ENCODE peak calls at places on chromosomes 3 and 15, in six cellular contexts. K is kidney epithelial cell; Y is substantia nigra; B is stimulated activated naive CD8-positive, alpha-beta T cell treated with anti-CD3 and anti-CD28 coated beads, Interleukin-15, Interleukin-2, amounts not matched to agents 100 U/mL and 50 U/mL, for 24 hours; W is neural crest cell; A is AG08396. Q is an unnamed sample.

GRCh38 chr3:44954962-44955361 is 21.0 kb downstream of the ZDHHC3 start:
- DNase-seq in K (no peak), Y (no peak), B (no peak), W (no peak), A (peak; percentile 30), Q (no peak)

GRCh38 chr3:182913889-182914288 is 66.4 kb downstream of the DCUN1D1 start:
- DNase-seq in K (no peak), Y (no peak), B (no peak), W (no peak), A (no peak), Q (no peak)

GRCh38 chr3:151357461-151357850 is 27.1 kb downstream of the P2RY12 start:
- DNase-seq in K (no peak), Y (no peak), B (no peak), W (no peak), A (no peak), Q (no peak)

GRCh38 chr3:50341537-50341936 is 901 bp upstream of the RASSF1 start:
- DNase-seq in K (no peak), Y (no peak), B (no peak), W (no peak), A (no peak), Q (peak; percentile 31)

GRCh38 chr3:4493931-4494806 is 1.0 kb downstream of the ITPR1 start:
- DNase-seq in K (no peak), Y (no peak), B (peak; percentile 48), W (peak; percentile 16), A (peak; percentile 31), Q (peak; percentile 36)

GRCh38 chr3:142897807-142898206 is 8.9 kb upstream of the PCOLCE2 start:
- DNase-seq in K (no peak), Y (no peak), B (no peak), W (no peak), A (no peak), Q (no peak)

GRCh38 chr15:49380912-49381311 is 42.1 kb upstream of the FGF7 start:
- DNase-seq in K (no peak), Y (no peak), B (no peak), W (no peak), A (no peak), Q (no peak)

GRCh38 chr3:50405249-50405648 is 45.9 kb upstream of the TMEM115 start:
- DNase-seq in K (no peak), Y (no peak), B (peak; percentile 40), W (peak; percentile 49), A (no peak), Q (peak; percentile 46)

GRCh38 chr3:38346584-38347410 is at the start of gene XYLB:
- DNase-seq in K (no peak), Y (no peak), B (peak; percentile 87), W (peak; percentile 78), A (peak; percentile 95), Q (peak; percentile 84)

GRCh38 chr15:88804257-88804656 is 1.0 kb downstream of the ACAN start:
- DNase-seq in K (no peak), Y (no peak), B (no peak), W (no peak), A (no peak), Q (no peak)

GRCh38 chr3:42486814-42487569 is 15.5 kb upstream of the VIPR1 start:
- DNase-seq in K (no peak), Y (no peak), B (no peak), W (no peak), A (peak; percentile 1), Q (no peak)

GRCh38 chr3:18426597-18426996 is 1.5 kb upstream of the SATB1 start:
- DNase-seq in K (no peak), Y (no peak), B (no peak), W (no peak), A (no peak), Q (no peak)

GRCh38 chr3:73624363-73625123 is at the start of gene PDZRN3:
- DNase-seq in K (no peak), Y (no peak), B (no peak), W (peak; percentile 57), A (peak; percentile 82), Q (no peak)

GRCh38 chr3:127170794-127171193 is 22.1 kb upstream of the PRR23E start:
- DNase-seq in K (peak; percentile 60), Y (no peak), B (no peak), W (no peak), A (peak; percentile 77), Q (no peak)

GRCh38 chr15:62138124-62138523 is 27.0 kb downstream of the C2CD4B start:
- DNase-seq in K (peak; percentile 84), Y (no peak), B (no peak), W (no peak), A (no peak), Q (no peak)

GRCh38 chr3:65888980-65889706 is 149.6 kb downstream of the MAGI1 start:
- DNase-seq in K (peak; percentile 80), Y (no peak), B (no peak), W (no peak), A (peak; percentile 86), Q (no peak)

GRCh38 chr15:38662805-38663204 is 98.2 kb upstream of the RASGRP1 start:
- DNase-seq in K (no peak), Y (no peak), B (no peak), W (no peak), A (no peak), Q (no peak)

GRCh38 chr3:23698652-23699313 is 107.0 kb upstream of the UBE2E1 start:
- DNase-seq in K (no peak), Y (no peak), B (no peak), W (no peak), A (no peak), Q (no peak)

GRCh38 chr15:53982281-53982680 is 4.0 kb downstream of the UNC13C start:
- DNase-seq in K (no peak), Y (no peak), B (no peak), W (no peak), A (no peak), Q (no peak)

GRCh38 chr15:74531144-74531811 is 9.7 kb upstream of the ARID3B start:
- DNase-seq in K (peak; percentile 91), Y (no peak), B (no peak), W (no peak), A (peak; percentile 70), Q (no peak)

GRCh38 chr3:197132916-197133530 is 103.4 kb upstream of the MELTF start:
- DNase-seq in K (no peak), Y (no peak), B (no peak), W (no peak), A (no peak), Q (no peak)

GRCh38 chr3:28788571-28788970 is 439.9 kb upstream of the AZI2 start:
- DNase-seq in K (no peak), Y (no peak), B (no peak), W (no peak), A (no peak), Q (no peak)

GRCh38 chr3:51974277-51974962 is 444 bp upstream of the ABHD14A start:
- DNase-seq in K (no peak), Y (no peak), B (peak; percentile 37), W (no peak), A (no peak), Q (peak; percentile 44)

GRCh38 chr15:78739206-78739605 is 72.1 kb downstream of the ADAMTS7 start:
- DNase-seq in K (no peak), Y (no peak), B (no peak), W (no peak), A (no peak), Q (peak; percentile 3)